ENCODE peak calls at places on chromosomes 13 and 19, in four cellular contexts. Y is stimulated activated CD8-positive, alpha-beta memory T cell treated with anti-CD3 and anti-CD28 coated beads, Interleukin-7, amount 100 ng/mL, for 1 hour; G is Calu3; V is T-helper 2 cell. J is an unnamed sample.

GRCh38 chr19:16325161-16325527 is 518 bp downstream of the KLF2 start:
- DNase-seq in G (peak; percentile 50), V (peak; percentile 56), Y (no peak), J (peak; percentile 63)

GRCh38 chr13:30319703-30320102 is 12.4 kb upstream of the KATNAL1 start:
- DNase-seq in Y (no peak), G (no peak), V (no peak), J (peak; percentile 50)

GRCh38 chr13:112324121-112324520 is 52.0 kb upstream of the SPACA7 start:
- DNase-seq in V (no peak), G (no peak), Y (no peak), J (no peak)

GRCh38 chr19:48992571-48993174 is 436 bp downstream of the GYS1 start:
- DNase-seq in G (no peak), Y (no peak), V (no peak), J (no peak)

GRCh38 chr13:110503037-110503901 is 58.3 kb downstream of the RAB20 start:
- DNase-seq in Y (no peak), G (no peak), V (no peak), J (peak; percentile 25)

GRCh38 chr13:113546571-113547247 is 37.8 kb upstream of the TFDP1 start:
- DNase-seq in G (no peak), V (no peak), Y (no peak), J (peak; percentile 25)

GRCh38 chr13:72384879-72385278 is 342.6 kb downstream of the MZT1 start:
- DNase-seq in G (no peak), V (no peak), Y (no peak), J (no peak)

GRCh38 chr13:58843071-58843470 is 1211.5 kb downstream of the PCDH17 start:
- DNase-seq in Y (no peak), G (no peak), V (no peak), J (no peak)

GRCh38 chr13:45004096-45004495 is 14.8 kb downstream of the GPALPP1 start:
- DNase-seq in Y (no peak), G (no peak), V (no peak), J (no peak)

GRCh38 chr13:48317511-48317981 is 14.0 kb downstream of the RB1 start:
- DNase-seq in G (no peak), V (no peak), Y (no peak), J (no peak)

GRCh38 chr19:952680-953500 is 27.1 kb downstream of the ARID3A start:
- DNase-seq in V (no peak), Y (no peak), G (peak; percentile 44), J (no peak)

GRCh38 chr19:14113762-14114414 is 3.7 kb downstream of the PRKACA start:
- DNase-seq in G (peak; percentile 45), V (peak; percentile 48), Y (no peak), J (no peak)

GRCh38 chr13:110887242-110887954 is 27.5 kb downstream of the ANKRD10 start:
- DNase-seq in V (no peak), G (no peak), Y (no peak), J (no peak)

GRCh38 chr13:112619730-112620639 is 32.0 kb upstream of the TUBGCP3 start:
- DNase-seq in V (no peak), G (no peak), Y (no peak), J (no peak)

GRCh38 chr19:6076675-6077463 is 33.4 kb downstream of the RFX2 start:
- DNase-seq in Y (no peak), G (no peak), V (no peak), J (peak; percentile 97)

GRCh38 chr19:44003461-44004134 is 841 bp downstream of the ZNF230 start:
- DNase-seq in Y (no peak), V (no peak), G (peak; percentile 20), J (peak; percentile 51)

GRCh38 chr19:12965017-12965811 is 4.2 kb upstream of the DAND5 start:
- DNase-seq in Y (peak; percentile 63), G (peak; percentile 87), V (peak; percentile 70), J (peak; percentile 80)

GRCh38 chr13:45257638-45258338 is 56.9 kb upstream of the KCTD4 start:
- DNase-seq in Y (no peak), G (no peak), V (no peak), J (peak; percentile 49)

GRCh38 chr19:40581531-40581930 is 4.9 kb downstream of the SHKBP1 start:
- DNase-seq in V (no peak), G (no peak), Y (no peak), J (no peak)

GRCh38 chr19:38667552-38668205 is 20.2 kb downstream of the ACTN4 start:
- DNase-seq in V (no peak), Y (no peak), G (no peak), J (peak; percentile 88)

GRCh38 chr19:11964496-11964857 is 363 bp upstream of the ZNF763 start:
- DNase-seq in V (no peak), Y (no peak), G (no peak), J (peak; percentile 68)

GRCh38 chr13:50128406-50129048 is 113.3 kb downstream of the KCNRG start:
- DNase-seq in G (no peak), V (no peak), Y (no peak), J (no peak)

GRCh38 chr13:94710881-94711560 is 1.3 kb downstream of the SOX21 start:
- DNase-seq in Y (no peak), G (peak; percentile 2), V (no peak), J (peak; percentile 27)

GRCh38 chr13:93549326-93549855 is 322.8 kb downstream of the GPC6 start:
- DNase-seq in Y (no peak), G (no peak), V (no peak), J (peak; percentile 9)